ENCODE peak calls at places on chromosomes 1 and 21, in six cellular contexts. L is GM23338, K is PC-3, V is left ventricle myocardium inferior, O is dorsolateral prefrontal cortex, P is A673. I is an unnamed sample.

GRCh38 chr1:209368864-209369598 is 214.5 kb upstream of the CAMK1G start:
- DNase-seq in V (peak; percentile 29), K (peak; percentile 99), P (peak; percentile 11), L (no peak), O (peak; percentile 72), I (no peak)

GRCh38 chr1:228308628-228309547 is 97.7 kb downstream of the TRIM11 start:
- DNase-seq in K (peak; percentile 14), P (no peak), V (no peak), O (no peak), L (peak; percentile 46), I (no peak)

GRCh38 chr1:101587749-101588148 is 350.9 kb downstream of the S1PR1 start:
- DNase-seq in V (peak; percentile 51), L (no peak), O (no peak), P (no peak), K (no peak), I (peak; percentile 51)

GRCh38 chr21:32806810-32807386 is 35.3 kb upstream of the PAXBP1 start:
- DNase-seq in O (no peak), L (no peak), V (no peak), P (no peak), K (no peak), I (no peak)

GRCh38 chr21:42818328-42818749 is 61.0 kb downstream of the WDR4 start:
- DNase-seq in V (peak; percentile 63), O (peak; percentile 57), K (peak; percentile 69), P (peak; percentile 59), L (peak; percentile 78), I (peak; percentile 23)

GRCh38 chr1:26579662-26580061 is 50.1 kb downstream of the RPS6KA1 start:
- DNase-seq in K (no peak), V (no peak), P (no peak), O (no peak), L (no peak), I (no peak)

GRCh38 chr1:35808376-35809155 is 750 bp downstream of the AGO4 start:
- DNase-seq in L (peak; percentile 53), P (peak; percentile 14), V (peak; percentile 38), O (peak; percentile 15), K (peak; percentile 32), I (peak; percentile 38)

GRCh38 chr1:208047476-208047934 is 136.6 kb upstream of the CD34 start:
- DNase-seq in K (no peak), V (peak; percentile 85), P (no peak), O (no peak), L (no peak), I (peak; percentile 63)

GRCh38 chr1:198776602-198777029 is 137.8 kb downstream of the PTPRC start:
- DNase-seq in P (no peak), V (peak; percentile 54), K (peak; percentile 87), O (no peak), L (no peak), I (peak; percentile 29)

GRCh38 chr1:183685112-183685713 is 32.1 kb upstream of the APOBEC4 start:
- DNase-seq in P (peak; percentile 82), O (no peak), V (no peak), K (peak; percentile 67), L (peak; percentile 87), I (peak; percentile 29)

GRCh38 chr1:183023601-183024351 is 556 bp downstream of the LAMC1 start:
- DNase-seq in V (peak; percentile 65), P (peak; percentile 61), L (peak; percentile 92), K (peak; percentile 65), O (peak; percentile 78), I (peak; percentile 63)

GRCh38 chr1:248757784-248758195 is 2.2 kb upstream of the LYPD8 start:
- DNase-seq in P (no peak), V (no peak), O (no peak), L (no peak), K (no peak), I (no peak)

GRCh38 chr21:44890961-44891541 is 17.6 kb upstream of the PTTG1IP start:
- DNase-seq in L (no peak), O (no peak), P (no peak), K (no peak), V (no peak), I (no peak)

GRCh38 chr1:10511494-10511885 is 36.7 kb downstream of the PEX14 start:
- DNase-seq in O (no peak), K (no peak), V (no peak), P (no peak), L (no peak), I (no peak)

GRCh38 chr1:110067957-110068645 is 2.4 kb downstream of the ALX3 start:
- DNase-seq in V (no peak), K (no peak), L (peak; percentile 73), O (peak; percentile 19), P (no peak), I (no peak)

GRCh38 chr1:221117133-221117532 is 237.9 kb downstream of the HLX start:
- DNase-seq in V (no peak), K (peak; percentile 7), L (no peak), P (no peak), O (no peak), I (no peak)

GRCh38 chr1:43570307-43570706 is 39.6 kb downstream of the PTPRF start:
- DNase-seq in P (no peak), L (no peak), K (no peak), O (no peak), V (no peak), I (no peak)

GRCh38 chr1:84687703-84688460 is 2.4 kb downstream of the SSX2IP start:
- DNase-seq in L (no peak), V (no peak), K (peak; percentile 63), O (no peak), P (no peak), I (no peak)

GRCh38 chr1:156935719-156936118 is 15.3 kb downstream of the LRRC71 start:
- DNase-seq in P (no peak), V (no peak), L (no peak), O (no peak), K (no peak), I (no peak)

GRCh38 chr1:90717665-90718410 is 736 bp upstream of the BARHL2 start:
- DNase-seq in L (peak; percentile 89), K (no peak), O (peak; percentile 96), P (peak; percentile 97), V (no peak), I (no peak)

GRCh38 chr1:119367332-119368124 is 1.1 kb upstream of the HAO2 start:
- DNase-seq in V (no peak), P (peak; percentile 54), O (no peak), K (peak; percentile 74), L (peak; percentile 79), I (no peak)

GRCh38 chr1:16026723-16027484 is 5.1 kb downstream of the CLCNKA start:
- DNase-seq in K (no peak), P (peak; percentile 91), L (peak; percentile 96), O (no peak), V (no peak), I (no peak)

GRCh38 chr1:39969048-39969447 is 14.1 kb downstream of the MFSD2A start:
- DNase-seq in P (no peak), V (no peak), L (no peak), O (no peak), K (no peak), I (no peak)

GRCh38 chr21:14080040-14080763 is 130.6 kb downstream of the LIPI start:
- DNase-seq in V (no peak), K (no peak), P (no peak), O (no peak), L (peak; percentile 38), I (no peak)

DNA sequence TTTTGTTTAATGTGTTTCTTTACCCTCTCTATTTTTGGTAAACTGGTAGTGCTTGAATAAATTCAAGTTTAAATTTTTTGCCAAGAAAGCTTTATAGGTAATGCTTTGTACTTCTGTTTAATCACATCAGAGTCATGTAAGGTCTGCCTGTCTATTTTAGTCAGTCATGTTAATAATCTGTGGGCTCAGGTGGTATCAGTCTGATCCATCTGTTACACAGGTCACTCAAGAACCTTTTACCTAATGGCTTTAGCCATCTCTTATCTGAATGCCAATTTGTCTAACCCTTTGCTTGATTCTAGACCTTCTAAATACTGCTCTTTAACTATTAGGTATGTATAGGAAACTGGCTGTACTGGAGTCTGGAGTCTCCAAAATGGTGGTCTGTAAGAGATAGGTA is 16.6 kb downstream of the MDM4 start:
- DNase-seq in L (no peak), V (no peak), K (no peak), P (no peak), O (no peak), I (no peak)
- H3K27ac ChIP-seq in L (no peak overlapping the region), V (no peak overlapping the region), K (no peak overlapping the region), P (no peak overlapping the region), O (no peak overlapping the region), I (no peak overlapping the region)

GRCh38 chr1:246579818-246580217 is 13.6 kb downstream of the CNST start:
- DNase-seq in V (no peak), O (no peak), L (no peak), K (no peak), P (peak; percentile 56), I (no peak)
- H3K27ac ChIP-seq in V (peak overlapping the region; percentile 56), O (no peak overlapping the region), L (no peak overlapping the region), K (no peak overlapping the region), P (peak overlapping the region; percentile 35), I (peak overlapping the region; percentile 20)

DNA sequence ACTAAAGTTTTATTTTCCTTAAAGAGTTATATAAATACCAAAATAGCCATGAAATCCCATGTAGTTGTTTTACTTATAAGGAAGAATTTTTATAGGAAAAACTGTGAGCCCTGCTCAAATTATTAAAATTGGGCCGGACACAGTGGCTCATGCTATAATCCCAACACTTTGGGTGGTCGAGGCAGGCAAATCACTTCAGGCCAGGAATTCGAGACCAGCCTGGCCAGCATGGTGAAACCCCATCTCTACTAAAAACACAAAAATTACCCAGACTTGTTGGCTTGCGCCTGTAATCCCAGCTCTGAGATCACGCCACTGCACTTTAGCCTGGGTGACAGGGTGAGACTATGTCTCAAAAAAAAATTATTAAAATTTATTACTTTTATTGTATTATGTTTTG is 149.3 kb downstream of the MRPL39 start:
- DNase-seq in P (no peak), K (no peak), V (no peak), O (no peak), L (no peak), I (no peak)
- H3K27ac ChIP-seq in P (no peak overlapping the region), K (peak overlapping the region; percentile 86), V (no peak overlapping the region), O (no peak overlapping the region), L (no peak overlapping the region), I (no peak overlapping the region)

GRCh38 chr1:162681127-162681435 is 48.8 kb downstream of the DDR2 start:
- DNase-seq in O (no peak), V (no peak), P (no peak), L (no peak), K (no peak), I (no peak)
- H3K27ac ChIP-seq in O (no peak overlapping the region), V (peak overlapping the region; percentile 70), P (peak overlapping the region; percentile 21), L (no peak overlapping the region), K (no peak overlapping the region), I (peak overlapping the region; percentile 30)

GRCh38 chr1:9426291-9426711 is 113.0 kb upstream of the SLC25A33 start:
- DNase-seq in O (no peak), K (no peak), L (no peak), P (no peak), V (no peak), I (no peak)
- H3K27ac ChIP-seq in O (no peak overlapping the region), K (no peak overlapping the region), L (no peak overlapping the region), P (no peak overlapping the region), V (no peak overlapping the region), I (no peak overlapping the region)

GRCh38 chr1:54955359-54955758 is 25.1 kb upstream of the TMEM61 start:
- DNase-seq in K (peak; percentile 91), L (no peak), V (no peak), O (no peak), P (peak; percentile 60), I (no peak)
- H3K27ac ChIP-seq in K (peak overlapping the region; percentile 59), L (no peak overlapping the region), V (no peak overlapping the region), O (no peak overlapping the region), P (no peak overlapping the region), I (no peak overlapping the region)

I was measured in heart right ventricle.